ENCODE peak calls at places on chromosome 10, in five cellular contexts. I, R, O, F and V are unnamed samples.

GRCh38 chr10:103691267-103691666 is 164.1 kb downstream of the SH3PXD2A start:
- DNase-seq in R (no peak), O (no peak), I (no peak), F (no peak), V (no peak)

GRCh38 chr10:22258471-22258870 is 40.7 kb upstream of the EBLN1 start:
- DNase-seq in F (no peak), R (no peak), I (no peak), O (no peak), V (no peak)

GRCh38 chr10:15222511-15222910 is 54.0 kb upstream of the NMT2 start:
- DNase-seq in O (no peak), I (no peak), F (no peak), R (no peak), V (no peak)

GRCh38 chr10:45376364-45376801 is 2.4 kb downstream of the ALOX5 start:
- DNase-seq in F (no peak), R (no peak), O (no peak), I (no peak), V (no peak)

GRCh38 chr10:87850742-87851205 is 12.6 kb downstream of the KLLN start:
- DNase-seq in R (peak), I (peak), O (peak), F (peak), V (peak)

GRCh38 chr10:115918812-115919211 is 354.2 kb downstream of the GFRA1 start:
- DNase-seq in I (no peak), R (no peak), O (no peak), F (no peak), V (no peak)

GRCh38 chr10:99832439-99832838 is 50.0 kb downstream of the ABCC2 start:
- DNase-seq in O (no peak), R (no peak), I (no peak), F (no peak), V (no peak)

GRCh38 chr10:49541762-49542161 is 2.8 kb upstream of the ERCC6 start:
- DNase-seq in O (no peak), R (no peak), F (no peak), I (no peak), V (no peak)

GRCh38 chr10:6173203-6173602 is 29.5 kb upstream of the PFKFB3 start:
- DNase-seq in F (no peak), O (peak), I (no peak), R (peak), V (peak)

GRCh38 chr10:3477683-3478082 is 305.1 kb upstream of the PITRM1 start:
- DNase-seq in R (no peak), I (no peak), F (no peak), O (no peak), V (no peak)

GRCh38 chr10:5611899-5612680 is 54.3 kb downstream of the ASB13 start:
- DNase-seq in R (no peak), F (no peak), I (peak), O (no peak), V (no peak)

GRCh38 chr10:122475130-122475529 is 13.8 kb downstream of the HTRA1 start:
- DNase-seq in O (no peak), I (no peak), R (no peak), F (no peak), V (no peak)

GRCh38 chr10:35211390-35211789 is 84.7 kb downstream of the CREM start:
- DNase-seq in R (no peak), O (no peak), F (no peak), I (no peak), V (no peak)

GRCh38 chr10:69317175-69318086 is 39.1 kb downstream of the HK1 start:
- DNase-seq in O (no peak), F (peak), I (no peak), R (no peak), V (no peak)

GRCh38 chr10:100886946-100887345 is 25.8 kb upstream of the SLF2 start:
- DNase-seq in O (no peak), R (no peak), F (no peak), I (no peak), V (no peak)

GRCh38 chr10:114783686-114784085 is 37.9 kb upstream of the FHIP2A start:
- DNase-seq in R (no peak), I (no peak), O (no peak), F (no peak), V (no peak)

GRCh38 chr10:76333331-76333730 is 901.9 kb downstream of the LRMDA start:
- DNase-seq in O (no peak), F (no peak), I (no peak), R (no peak), V (no peak)

GRCh38 chr10:113139695-113140094 is 189.6 kb downstream of the TCF7L2 start:
- DNase-seq in F (no peak), I (no peak), R (peak), O (no peak), V (no peak)

GRCh38 chr10:25104441-25104840 is 70.4 kb upstream of the GPR158 start:
- DNase-seq in I (no peak), R (no peak), O (no peak), F (no peak), V (no peak)

GRCh38 chr10:35000936-35001335 is 89.2 kb downstream of the CUL2 start:
- DNase-seq in F (no peak), O (no peak), R (no peak), I (no peak), V (no peak)

GRCh38 chr10:62063795-62064472 is 162.4 kb downstream of the ARID5B start:
- DNase-seq in F (no peak), I (no peak), O (no peak), R (no peak), V (no peak)